ENCODE peak calls at places on chromosome 5, in five cellular contexts. U, Q, E, N and H are unnamed samples.

GRCh38 chr5:59609501-59610265 is 283.8 kb downstream of the PDE4D start:
- DNase-seq in U (no peak), Q (no peak), E (no peak), N (no peak), H (no peak)

GRCh38 chr5:139863361-139863760 is 67.8 kb downstream of the PSD2 start:
- DNase-seq in U (no peak), Q (no peak), E (peak), N (no peak), H (no peak)

GRCh38 chr5:137072376-137073174 is 426.6 kb downstream of the SPOCK1 start:
- DNase-seq in U (no peak), Q (no peak), E (no peak), N (no peak), H (no peak)

GRCh38 chr5:122500245-122501086 is 188.4 kb downstream of the SNCAIP start:
- DNase-seq in U (peak), Q (no peak), E (no peak), N (peak), H (no peak)

GRCh38 chr5:68374770-68375518 is 159.4 kb downstream of the PIK3R1 start:
- DNase-seq in U (no peak), Q (no peak), E (no peak), N (no peak), H (no peak)

GRCh38 chr5:139765040-139765408 is 30.6 kb upstream of the PSD2 start:
- DNase-seq in U (no peak), Q (no peak), E (no peak), N (no peak), H (no peak)

GRCh38 chr5:90290648-90291047 is 118.9 kb downstream of the CETN3 start:
- DNase-seq in U (no peak), Q (no peak), E (no peak), N (no peak), H (no peak)

GRCh38 chr5:179315356-179315890 is 29.8 kb downstream of the ADAMTS2 start:
- DNase-seq in U (no peak), Q (no peak), E (no peak), N (no peak), H (no peak)

GRCh38 chr5:146816775-146817387 is 61.7 kb downstream of the PPP2R2B start:
- DNase-seq in U (no peak), Q (no peak), E (no peak), N (no peak), H (no peak)

GRCh38 chr5:160271396-160271795 is 41.0 kb downstream of the CCNJL start:
- DNase-seq in U (no peak), Q (no peak), E (no peak), N (no peak), H (no peak)

GRCh38 chr5:4275232-4275631 is 679.6 kb downstream of the IRX1 start:
- DNase-seq in U (no peak), Q (no peak), E (no peak), N (no peak), H (no peak)

GRCh38 chr5:115641948-115642347 is 16.1 kb upstream of the TMED7 start:
- DNase-seq in U (no peak), Q (no peak), E (no peak), N (no peak), H (no peak)

GRCh38 chr5:140020601-140021177 is 22.4 kb downstream of the NRG2 start:
- DNase-seq in U (no peak), Q (no peak), E (no peak), N (no peak), H (no peak)

GRCh38 chr5:123089971-123090640 is 1.1 kb downstream of the PRDM6 start:
- DNase-seq in U (no peak), Q (no peak), E (peak), N (no peak), H (no peak)

GRCh38 chr5:8598996-8599395 is 730.0 kb downstream of the MTRR start:
- DNase-seq in U (no peak), Q (no peak), E (no peak), N (no peak), H (no peak)

GRCh38 chr5:68114641-68115040 is 100.9 kb upstream of the PIK3R1 start:
- DNase-seq in U (no peak), Q (no peak), E (no peak), N (no peak), H (no peak)

GRCh38 chr5:56129288-56129687 is 103.8 kb downstream of the ANKRD55 start:
- DNase-seq in U (no peak), Q (no peak), E (no peak), N (no peak), H (no peak)

GRCh38 chr5:159135896-159136531 is 36.3 kb upstream of the EBF1 start:
- DNase-seq in U (peak), Q (no peak), E (no peak), N (no peak), H (no peak)

GRCh38 chr5:310941-311434 is 10.5 kb upstream of the AHRR start:
- DNase-seq in U (no peak), Q (no peak), E (no peak), N (no peak), H (no peak)

GRCh38 chr5:79236970-79237734 is 1.2 kb downstream of the JMY start:
- DNase-seq in U (no peak), Q (peak), E (peak), N (no peak), H (peak)

GRCh38 chr5:78221964-78222451 is 72.5 kb downstream of the AP3B1 start:
- DNase-seq in U (no peak), Q (no peak), E (no peak), N (no peak), H (peak)

GRCh38 chr5:61965074-61965473 is 340.9 kb upstream of the KIF2A start:
- DNase-seq in U (no peak), Q (no peak), E (no peak), N (no peak), H (no peak)

GRCh38 chr5:172133359-172134029 is 54.5 kb downstream of the STK10 start:
- DNase-seq in U (peak), Q (no peak), E (no peak), N (no peak), H (no peak)

GRCh38 chr5:136053336-136054121 is 24.7 kb downstream of the TGFBI start:
- DNase-seq in U (peak), Q (no peak), E (no peak), N (peak), H (no peak)
- TF ChIP-seq POLR2A in U (no peak), Q (no peak), E (no peak), N (no peak), H (no peak)

DNA sequence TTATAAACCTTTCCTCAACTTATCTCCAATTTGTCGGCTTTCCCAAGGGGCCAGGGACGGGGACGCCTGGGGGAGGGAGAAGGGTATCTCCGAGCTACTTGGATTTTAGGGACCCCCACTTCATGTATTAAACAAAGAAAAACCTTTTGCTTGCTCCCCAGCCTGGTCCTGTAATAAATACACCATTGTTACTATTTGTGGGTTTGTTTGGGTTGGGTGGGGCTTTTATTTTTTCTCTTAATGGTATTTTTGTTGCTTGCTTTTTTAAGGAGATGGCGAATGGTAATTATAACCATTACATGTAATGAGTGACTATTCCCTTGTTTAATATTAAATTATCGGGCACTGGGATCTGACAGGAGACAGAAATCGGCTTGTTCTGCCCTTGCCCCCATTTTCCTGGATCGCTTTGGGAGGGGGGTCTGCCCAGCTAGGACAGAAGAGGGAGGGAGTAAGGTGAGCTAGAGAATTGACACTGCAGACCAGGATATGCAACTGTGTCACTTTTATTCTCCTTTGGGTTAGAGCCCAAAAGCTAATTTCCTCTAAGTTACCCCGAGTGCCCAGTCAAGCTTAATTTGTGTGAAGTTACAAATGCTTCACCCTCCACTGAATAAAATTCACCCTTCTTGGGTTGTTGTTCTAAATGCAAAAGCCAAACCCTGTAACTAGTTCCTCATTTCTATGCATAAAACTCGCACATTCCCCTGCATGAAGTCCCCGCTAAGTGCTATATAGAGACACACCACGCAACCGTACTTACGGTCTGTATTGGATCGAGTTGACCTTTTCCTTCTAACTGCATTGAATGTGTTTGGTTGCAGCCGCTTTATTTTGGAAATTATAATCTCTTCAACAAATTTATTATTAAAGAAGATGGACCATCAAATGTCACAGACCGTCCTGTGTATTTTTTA is 1.6 kb upstream of the ZNF608 start:
- DNase-seq in U (no peak), Q (no peak), E (no peak), N (no peak), H (no peak)
- TF ChIP-seq POLR2A in U (no peak), Q (no peak), E (no peak), N (no peak), H (no peak)

GRCh38 chr5:66595877-66596790 is at the start of gene MAST4:
- DNase-seq in U (no peak), Q (no peak), E (peak), N (peak), H (peak)
- TF ChIP-seq POLR2A in U (no peak), Q (no peak), E (peak), N (no peak), H (no peak)

DNA sequence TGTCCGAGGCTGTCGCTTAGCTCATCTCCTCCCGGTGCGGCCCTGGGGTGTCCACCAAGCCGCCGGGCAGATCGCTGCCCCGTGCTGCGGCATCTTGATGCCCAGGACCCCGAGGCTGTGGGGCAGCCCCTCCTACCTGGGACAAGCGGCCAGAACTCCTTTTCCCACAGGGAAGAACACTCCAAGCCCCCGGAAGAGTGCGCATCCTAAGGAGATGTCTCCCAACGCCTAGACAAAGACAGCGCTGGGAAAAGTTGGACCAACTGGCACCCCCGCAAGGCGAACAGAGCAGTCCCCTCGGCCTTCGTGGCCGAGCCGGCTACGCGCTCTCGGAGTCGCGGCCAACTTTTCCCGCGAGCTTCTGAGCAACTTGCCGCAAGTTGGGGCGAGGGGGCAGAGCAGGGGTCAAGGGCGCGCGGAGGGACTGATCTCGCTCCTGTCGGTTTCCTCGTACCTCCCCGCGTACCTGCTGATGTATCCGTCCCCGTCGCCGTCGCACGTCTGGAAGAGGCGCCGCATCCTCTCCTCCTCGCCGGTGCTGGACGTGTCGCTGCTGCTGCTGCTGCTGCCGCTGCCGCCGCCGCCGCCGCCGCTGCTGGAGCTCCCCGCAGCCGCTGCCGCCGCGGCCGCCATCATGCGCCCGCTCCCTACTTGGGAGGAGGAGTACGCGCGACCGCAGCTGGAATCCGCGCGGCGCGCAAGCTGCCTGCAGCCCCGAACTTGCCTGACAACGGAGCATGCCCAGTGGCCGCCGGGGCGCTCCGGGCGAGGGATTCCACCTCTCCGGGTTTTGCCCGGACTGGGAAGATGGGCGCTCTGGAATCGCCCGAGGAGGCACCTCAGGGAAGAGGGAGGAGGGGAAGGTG is at the start of gene MCC:
- DNase-seq in U (peak), Q (no peak), E (peak), N (peak), H (no peak)
- TF ChIP-seq POLR2A in U (no peak), Q (no peak), E (peak), N (no peak), H (no peak)

DNA sequence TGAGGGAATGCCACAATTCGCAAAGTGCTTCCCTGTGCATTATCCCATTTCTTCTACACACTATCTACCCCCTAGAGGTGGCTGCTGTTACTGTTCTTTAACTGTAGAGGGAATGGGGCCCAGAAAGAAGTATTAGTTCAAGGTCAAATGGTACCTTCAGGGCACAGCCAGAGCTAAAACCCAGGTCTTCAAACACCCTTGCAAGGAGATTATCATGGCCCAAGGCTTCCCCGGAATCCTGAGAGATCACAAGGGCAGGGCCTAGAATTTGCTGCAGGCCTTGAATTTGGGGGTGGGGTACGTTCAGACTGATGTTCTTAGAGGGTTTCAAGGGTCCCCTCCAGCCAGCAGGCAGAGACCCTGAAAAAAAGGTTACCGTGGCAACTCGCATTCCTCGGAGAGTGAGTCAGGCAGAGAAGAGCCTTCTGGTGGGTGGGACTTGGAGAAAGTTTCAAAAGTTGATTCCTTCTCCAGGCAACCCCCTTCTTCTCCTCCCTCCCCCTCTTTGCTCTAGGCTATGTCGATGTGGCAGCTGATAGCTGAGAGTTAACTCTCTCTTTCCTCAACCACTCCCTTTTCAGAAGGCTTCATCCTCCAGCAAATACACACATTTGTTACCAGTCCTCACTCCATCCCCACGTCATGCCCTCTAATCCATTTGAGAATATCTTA is 1.9 kb downstream of the SPARC start:
- DNase-seq in U (peak), Q (no peak), E (no peak), N (no peak), H (no peak)
- TF ChIP-seq POLR2A in U (peak), Q (no peak), E (peak), N (no peak), H (no peak)

GRCh38 chr5:173315495-173316352 is 12.5 kb downstream of the STC2 start:
- DNase-seq in U (no peak), Q (no peak), E (no peak), N (no peak), H (no peak)
- TF ChIP-seq POLR2A in U (no peak), Q (no peak), E (no peak), N (no peak), H (no peak)

DNA sequence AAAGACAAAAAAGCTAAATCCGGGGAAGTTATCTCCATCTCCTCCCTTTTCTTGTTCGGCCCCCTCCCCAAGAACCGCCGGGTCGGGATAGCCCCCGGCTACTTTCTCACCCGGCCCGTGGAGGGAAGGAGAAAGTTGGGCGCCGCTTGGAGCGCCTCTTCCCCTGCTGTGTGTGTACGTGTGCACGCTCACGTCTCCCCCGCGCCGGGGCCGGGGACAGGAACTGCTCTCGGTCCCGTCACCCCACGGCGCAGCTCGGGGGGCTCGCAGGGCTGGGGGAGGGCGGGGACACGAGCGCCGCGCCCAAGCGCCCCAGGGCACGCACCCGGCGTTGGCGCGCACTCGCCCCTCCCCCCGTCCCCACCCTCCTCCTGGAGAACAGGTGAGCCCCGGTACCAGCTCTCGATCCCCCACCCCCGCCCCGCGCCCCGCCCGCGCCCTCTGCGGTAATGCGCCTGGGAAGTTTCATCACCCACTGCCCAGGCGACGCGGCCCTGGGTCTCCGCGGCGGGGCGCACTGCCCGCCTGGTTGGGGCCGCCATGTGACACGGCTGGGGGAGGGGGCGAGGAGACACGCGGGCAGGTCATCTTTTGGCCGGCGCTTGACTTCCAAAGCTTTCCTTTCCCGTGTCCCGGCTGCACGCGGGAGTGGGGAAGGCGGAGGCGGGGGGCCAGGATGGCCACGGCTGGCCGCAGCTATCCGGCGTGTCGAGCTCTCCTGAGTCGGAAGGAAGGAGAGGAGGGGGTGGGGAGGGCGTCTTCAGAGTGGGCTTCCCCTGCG is 1.3 kb upstream of the STC2 start:
- DNase-seq in U (no peak), Q (no peak), E (peak), N (peak), H (peak)
- TF ChIP-seq POLR2A in U (no peak), Q (no peak), E (no peak), N (peak), H (no peak)

GRCh38 chr5:128083811-128084227 is 253 bp downstream of the SLC12A2 start:
- DNase-seq in U (no peak), Q (no peak), E (no peak), N (no peak), H (peak)
- TF ChIP-seq POLR2A in U (peak), Q (no peak), E (no peak), N (no peak), H (no peak)

GRCh38 chr5:142699105-142699720 is 13.3 kb upstream of the FGF1 start:
- DNase-seq in U (peak), Q (peak), E (peak), N (peak), H (peak)
- TF ChIP-seq POLR2A in U (no peak), Q (no peak), E (no peak), N (no peak), H (no peak)